ENCODE peak calls at places on chromosomes 1 and 21, in four cellular contexts. J, N, W and M are unnamed samples. For H3K27me3, the result is how much of the 10 kb centered on the place peaks cover.

GRCh38 chr21:42473495-42474042 is 22.5 kb downstream of the RSPH1 start:
- DNase-seq in W (no peak), N (no peak), J (no peak), M (no peak)

GRCh38 chr1:12380316-12381249 is 150.8 kb downstream of the VPS13D start:
- DNase-seq in J (no peak), W (no peak), N (no peak), M (no peak)

GRCh38 chr1:26280333-26281042 is 602 bp downstream of the SH3BGRL3 start:
- DNase-seq in J (peak), W (peak), N (no peak), M (no peak)

GRCh38 chr1:179933219-179933618 is 21.4 kb upstream of the CEP350 start:
- DNase-seq in N (no peak), W (no peak), J (no peak), M (no peak)

GRCh38 chr1:162159515-162159914 is 90.0 kb downstream of the NOS1AP start:
- DNase-seq in N (no peak), J (no peak), W (no peak), M (no peak)

GRCh38 chr1:96472471-96472870 is 249.1 kb upstream of the PTBP2 start:
- DNase-seq in W (no peak), J (no peak), N (no peak), M (no peak)

GRCh38 chr1:60920561-60920960 is 161.8 kb upstream of the NFIA start:
- DNase-seq in W (no peak), N (no peak), J (no peak), M (no peak)

GRCh38 chr21:36209626-36210171 is 53.1 kb downstream of the DOP1B start:
- DNase-seq in J (peak), W (peak), N (no peak), M (peak)

GRCh38 chr1:19463204-19463803 is 22.0 kb downstream of the CAPZB start:
- DNase-seq in N (no peak), J (no peak), W (no peak), M (no peak)

GRCh38 chr1:55443175-55443933 is 228.2 kb upstream of the USP24 start:
- DNase-seq in N (peak), J (no peak), W (no peak), M (peak)

GRCh38 chr1:151612506-151613274 is 840 bp downstream of the SNX27 start:
- DNase-seq in W (peak), J (peak), N (no peak), M (no peak)

GRCh38 chr1:211529453-211529852 is 37.5 kb upstream of the RD3 start:
- DNase-seq in W (no peak), J (no peak), N (no peak), M (no peak)

GRCh38 chr21:41835711-41836154 is 43.4 kb downstream of the PRDM15 start:
- DNase-seq in N (no peak), W (no peak), J (peak), M (no peak)

DNA sequence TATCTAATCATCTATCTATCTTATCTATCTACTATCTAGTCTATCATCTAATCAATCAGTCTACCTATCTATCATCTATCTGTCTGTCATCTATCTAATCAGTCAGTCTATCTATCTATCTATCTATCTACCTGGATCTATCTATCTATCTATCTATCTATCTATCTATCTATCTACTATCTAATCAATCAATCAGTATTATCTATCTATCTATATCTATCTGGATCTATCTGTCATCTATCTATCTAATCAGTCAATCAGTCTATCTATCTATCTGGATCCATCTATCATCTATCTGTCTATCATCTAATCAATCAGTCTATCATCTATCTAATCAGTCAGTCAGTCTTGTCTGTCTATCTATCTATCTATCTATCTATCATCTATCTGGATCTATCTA is 26.9 kb upstream of the C1orf174 start:
- DNase-seq in W (no peak), N (no peak), J (no peak), M (no peak)
- H3K27me3 ChIP-seq in W (under half), N (under half), J (under half), M (under half)

DNA sequence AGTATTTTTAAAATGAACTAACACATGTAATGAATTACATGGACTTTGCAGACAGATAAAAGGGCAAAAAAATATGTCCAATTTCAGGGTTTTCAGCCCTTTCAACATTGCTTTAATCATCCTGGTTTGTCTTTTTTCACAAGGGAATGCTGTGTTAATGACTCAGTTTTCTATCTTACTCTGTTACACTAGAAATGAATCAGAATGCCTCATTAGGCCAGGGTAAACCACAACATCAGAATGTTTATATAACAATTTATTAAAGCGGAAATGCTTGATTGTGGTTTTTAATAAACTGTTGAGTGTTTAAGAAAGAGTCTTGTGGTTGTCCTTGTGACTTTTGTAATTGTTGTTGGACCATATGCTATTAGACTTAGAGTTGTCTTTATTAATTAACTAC is 13.5 kb downstream of the GORAB start:
- DNase-seq in W (no peak), J (no peak), N (no peak), M (no peak)
- TF ChIP-seq POLR2AphosphoS5 in W (no peak), J (no peak), N (no peak), M (no peak)

GRCh38 chr1:245858022-245858421 is 649.1 kb downstream of the SMYD3 start:
- DNase-seq in N (no peak), J (no peak), W (no peak), M (no peak)
- H3K27me3 ChIP-seq in N (under half), J (under half), W (under half), M (under half)

GRCh38 chr1:58402444-58402843 is 144.1 kb downstream of the OMA1 start:
- DNase-seq in W (no peak), N (no peak), J (no peak), M (no peak)

GRCh38 chr1:58406296-58407071 is 140.0 kb downstream of the OMA1 start:
- DNase-seq in W (no peak), N (no peak), J (no peak), M (no peak)

GRCh38 chr1:58399176-58399575 is 147.3 kb downstream of the OMA1 start:
- DNase-seq in J (no peak), N (no peak), W (no peak), M (no peak)

GRCh38 chr1:58401991-58402390 is 144.5 kb downstream of the OMA1 start:
- DNase-seq in W (no peak), J (no peak), N (no peak), M (no peak)

GRCh38 chr1:58403894-58404293 is 142.6 kb downstream of the OMA1 start:
- DNase-seq in W (no peak), J (no peak), N (no peak), M (no peak)
- TF ChIP-seq POLR2AphosphoS5 in W (no peak), J (no peak), N (no peak), M (no peak)

GRCh38 chr1:50422946-50423669 is at the start of gene DMRTA2:
- DNase-seq in N (no peak), W (peak), J (no peak), M (no peak)

GRCh38 chr1:50423670-50424000 is 392 bp upstream of the DMRTA2 start:
- DNase-seq in N (peak), W (peak), J (no peak), M (no peak)

GRCh38 chr1:50421366-50421748 is 1.9 kb downstream of the DMRTA2 start:
- DNase-seq in N (no peak), J (no peak), W (peak), M (no peak)

GRCh38 chr1:50421768-50422674 is 1.2 kb downstream of the DMRTA2 start:
- DNase-seq in N (no peak), J (no peak), W (peak), M (no peak)

GRCh38 chr1:50422675-50422945 is 633 bp downstream of the DMRTA2 start:
- DNase-seq in J (no peak), W (no peak), N (no peak), M (no peak)
- H3K27me3 ChIP-seq in J (half or more), W (half or more), N (under half), M (under half)

GRCh38 chr1:43867946-43868740 is 65.5 kb upstream of the ARTN start:
- DNase-seq in N (no peak), W (no peak), J (no peak), M (no peak)

GRCh38 chr1:43870306-43870705 is 63.3 kb upstream of the ARTN start:
- DNase-seq in W (no peak), J (no peak), N (no peak), M (no peak)

GRCh38 chr1:43872280-43872679 is 61.3 kb upstream of the ARTN start:
- DNase-seq in W (no peak), J (no peak), N (no peak), M (no peak)

GRCh38 chr1:43866201-43866600 is 67.4 kb upstream of the ARTN start:
- DNase-seq in N (no peak), J (no peak), W (no peak), M (no peak)

DNA sequence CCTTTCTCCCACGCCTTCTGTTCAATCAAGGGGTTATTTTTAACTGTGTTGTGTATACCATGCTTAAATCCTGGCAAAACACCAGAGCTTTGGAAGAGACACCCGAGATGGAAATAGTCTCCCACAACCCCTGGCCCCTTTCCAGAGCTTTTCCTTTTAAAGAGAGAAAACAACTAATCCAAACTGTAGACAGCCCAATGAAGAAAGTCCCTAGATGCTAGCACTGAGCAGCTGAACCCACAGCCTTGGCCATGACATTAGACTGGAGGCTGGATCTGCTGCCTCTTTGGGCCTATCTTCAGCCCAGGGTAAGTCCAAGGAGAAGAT is 64.9 kb upstream of the ARTN start:
- DNase-seq in W (no peak), J (no peak), N (no peak), M (no peak)
- TF ChIP-seq POLR2AphosphoS5 in W (no peak), J (no peak), N (no peak), M (no peak)

GRCh38 chr1:52140633-52141512 is 1.0 kb upstream of the ZFYVE9 start:
- DNase-seq in J (no peak), W (no peak), N (no peak), M (no peak)
- H3K27me3 ChIP-seq in J (under half), W (under half), N (under half), M (under half)

GRCh38 chr1:8238141-8239038 is 79.5 kb upstream of the SLC45A1 start:
- DNase-seq in N (no peak), J (no peak), W (peak), M (peak)
- TF ChIP-seq POLR2AphosphoS5 in N (peak), J (no peak), W (no peak), M (peak)

GRCh38 chr1:2041887-2042286 is 8.3 kb upstream of the PRKCZ start:
- DNase-seq in N (no peak), J (no peak), W (no peak), M (no peak)

GRCh38 chr1:2042830-2043773 is 7.1 kb upstream of the PRKCZ start:
- DNase-seq in J (no peak), W (no peak), N (no peak), M (no peak)

GRCh38 chr1:2039251-2039650 is 11.0 kb upstream of the PRKCZ start:
- DNase-seq in N (no peak), J (no peak), W (no peak), M (no peak)

GRCh38 chr1:2043886-2044285 is 6.3 kb upstream of the PRKCZ start:
- DNase-seq in N (no peak), J (no peak), W (no peak), M (no peak)

DNA sequence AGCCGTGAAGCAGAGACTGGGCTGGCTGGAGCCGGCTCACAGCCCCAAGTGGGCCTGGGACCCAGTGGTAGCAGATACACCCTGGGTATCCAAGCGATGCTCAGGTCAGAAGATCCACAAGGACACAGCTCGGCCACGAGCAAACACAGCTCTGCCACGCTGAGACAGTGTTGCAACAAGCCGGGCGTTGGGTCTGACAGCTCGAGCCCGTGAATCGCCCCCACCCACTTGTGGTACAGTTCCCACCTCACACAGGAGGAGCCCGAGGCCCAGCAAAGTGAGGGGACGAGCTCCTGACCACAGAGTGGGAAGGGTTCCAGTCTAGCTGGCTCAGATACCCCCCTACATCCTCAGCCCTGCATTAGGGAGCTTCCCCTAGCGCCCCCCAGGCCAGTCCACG is 8.9 kb upstream of the PRKCZ start:
- DNase-seq in W (no peak), J (no peak), N (no peak), M (no peak)
- H3K27me3 ChIP-seq in W (under half), J (half or more), N (under half), M (under half)